ENCODE peak calls at places on chromosomes 3 and 15, in six cellular contexts. A, D, R, L, Z and U are unnamed samples.

GRCh38 chr15:60017538-60018199 is 13.6 kb downstream of the FOXB1 start:
- DNase-seq in R (no peak), D (no peak), Z (peak), A (peak), L (no peak), U (no peak)

GRCh38 chr3:32888739-32889138 is 62.7 kb upstream of the CCR4 start:
- DNase-seq in D (no peak), R (no peak), A (no peak), L (no peak), Z (no peak), U (no peak)

GRCh38 chr15:98289747-98290146 is 329.2 kb downstream of the ARRDC4 start:
- DNase-seq in L (no peak), D (peak), A (no peak), R (no peak), Z (no peak), U (peak)

GRCh38 chr15:39629376-39629775 is 48.5 kb downstream of the THBS1 start:
- DNase-seq in A (no peak), Z (no peak), L (peak), D (no peak), R (no peak), U (no peak)

GRCh38 chr15:90829942-90830440 is 38.4 kb upstream of the FURIN start:
- DNase-seq in Z (peak), L (no peak), D (no peak), R (no peak), A (no peak), U (no peak)

GRCh38 chr3:197750863-197751737 is 1.4 kb downstream of the FYTTD1 start:
- DNase-seq in D (peak), L (no peak), A (peak), R (no peak), Z (peak), U (no peak)

GRCh38 chr3:58176827-58177489 is 33.8 kb downstream of the DNASE1L3 start:
- DNase-seq in R (no peak), D (peak), L (no peak), Z (no peak), A (no peak), U (no peak)

GRCh38 chr3:54243960-54244359 is 121.6 kb downstream of the CACNA2D3 start:
- DNase-seq in L (no peak), Z (no peak), D (no peak), A (no peak), R (no peak), U (no peak)

GRCh38 chr3:10707089-10707983 is 108.7 kb upstream of the SLC6A11 start:
- DNase-seq in R (peak), D (peak), L (no peak), Z (no peak), A (no peak), U (no peak)

GRCh38 chr3:155870945-155871745 is 695 bp downstream of the GMPS start:
- DNase-seq in Z (no peak), L (peak), D (peak), A (peak), R (peak), U (no peak)

GRCh38 chr3:61936344-61936937 is 375.1 kb downstream of the PTPRG start:
- DNase-seq in R (no peak), L (no peak), D (peak), A (peak), Z (no peak), U (no peak)

GRCh38 chr3:186451371-186451770 is 89.3 kb upstream of the DGKG start:
- DNase-seq in D (no peak), R (no peak), Z (no peak), L (no peak), A (peak), U (no peak)

GRCh38 chr3:5690904-5691532 is 503.5 kb downstream of the EDEM1 start:
- DNase-seq in D (no peak), Z (no peak), L (no peak), R (no peak), A (no peak), U (no peak)

GRCh38 chr3:126340943-126341754 is 16.1 kb downstream of the KLF15 start:
- DNase-seq in A (no peak), L (peak), R (no peak), Z (no peak), D (peak), U (no peak)

GRCh38 chr3:122947086-122947611 is 80.4 kb downstream of the SEMA5B start:
- DNase-seq in Z (no peak), A (no peak), R (no peak), D (peak), L (no peak), U (no peak)

GRCh38 chr3:71545330-71545729 is 38.2 kb downstream of the FOXP1 start:
- DNase-seq in D (no peak), L (no peak), Z (no peak), A (no peak), R (no peak), U (peak)

GRCh38 chr3:186354100-186354499 is 7.9 kb downstream of the DGKG start:
- DNase-seq in A (no peak), L (no peak), D (no peak), R (no peak), Z (no peak), U (no peak)

GRCh38 chr15:36608166-36608565 is 28.7 kb downstream of the CDIN1 start:
- DNase-seq in L (no peak), A (no peak), R (no peak), Z (no peak), D (no peak), U (no peak)

GRCh38 chr3:11803977-11804903 is 42.4 kb downstream of the TAMM41 start:
- DNase-seq in R (peak), A (peak), Z (peak), D (peak), L (no peak), U (peak)

GRCh38 chr3:134361162-134361831 is 12.9 kb downstream of the AMOTL2 start:
- DNase-seq in A (no peak), D (peak), L (no peak), Z (no peak), R (no peak), U (no peak)

GRCh38 chr15:63198752-63199250 is 9.4 kb downstream of the RAB8B start:
- DNase-seq in D (no peak), L (no peak), A (no peak), Z (no peak), R (no peak), U (no peak)

GRCh38 chr3:42652611-42653302 is 740 bp upstream of the ZBTB47 start:
- DNase-seq in Z (peak), A (peak), R (no peak), L (no peak), D (peak), U (peak)

GRCh38 chr15:99925661-99926461 is 192.6 kb upstream of the LYSMD4 start:
- DNase-seq in R (no peak), A (no peak), Z (peak), D (no peak), L (peak), U (peak)

GRCh38 chr3:113287818-113288648 is 76.7 kb downstream of the BOC start:
- DNase-seq in Z (peak), D (no peak), L (no peak), R (peak), A (peak), U (no peak)

GRCh38 chr15:70513818-70514217 is 249.5 kb downstream of the UACA start:
- DNase-seq in L (no peak), D (no peak), R (no peak), Z (no peak), A (no peak), U (no peak)

GRCh38 chr3:14266361-14266760 is 87.7 kb downstream of the LSM3 start:
- DNase-seq in L (no peak), A (peak), D (peak), Z (no peak), R (no peak), U (no peak)

GRCh38 chr3:149369991-149370866 is 7.2 kb downstream of the TM4SF1 start:
- DNase-seq in D (no peak), Z (no peak), A (no peak), L (no peak), R (no peak), U (no peak)

GRCh38 chr3:149368850-149369497 is 8.5 kb downstream of the TM4SF1 start:
- DNase-seq in Z (no peak), L (no peak), R (no peak), D (no peak), A (no peak), U (peak)

GRCh38 chr3:149371723-149372114 is 5.7 kb downstream of the TM4SF1 start:
- DNase-seq in L (no peak), D (no peak), R (no peak), A (no peak), Z (no peak), U (no peak)

GRCh38 chr3:149373235-149374125 is 4.0 kb downstream of the TM4SF1 start:
- DNase-seq in L (no peak), A (peak), R (no peak), Z (peak), D (no peak), U (no peak)

DNA sequence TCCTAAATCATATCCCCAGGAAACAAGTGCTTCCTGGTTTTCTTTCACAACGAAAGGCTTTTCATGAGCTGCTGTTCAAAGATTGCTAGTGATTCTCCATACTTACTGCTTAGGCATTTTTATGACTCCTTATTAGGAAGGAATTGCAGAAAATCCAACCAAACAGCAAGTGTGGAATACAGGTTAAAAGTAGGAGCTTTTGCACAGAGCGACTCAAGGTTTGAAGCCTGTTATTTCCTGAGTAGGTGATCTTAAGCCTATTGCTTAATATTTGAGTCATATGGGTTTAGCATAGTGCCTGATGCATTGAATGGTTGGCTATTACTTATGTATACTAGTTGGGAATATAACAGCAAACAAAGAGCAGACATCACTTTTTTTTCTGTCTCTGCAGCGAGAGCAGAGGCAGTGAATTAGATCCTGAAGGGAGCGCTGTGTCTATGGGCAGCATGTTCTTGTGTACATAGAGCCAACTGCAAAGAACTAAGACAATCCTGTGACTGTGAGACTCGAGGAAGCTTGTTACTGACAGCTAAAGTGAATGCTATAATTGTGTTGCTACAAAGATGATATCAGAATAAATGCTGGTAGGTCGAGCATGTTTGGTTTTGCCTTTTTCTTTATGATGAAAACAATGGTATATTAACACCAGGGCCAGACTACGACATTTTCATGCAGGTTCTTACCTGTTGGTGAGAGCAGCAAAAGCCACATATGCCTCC is 6.3 kb downstream of the TM4SF1 start:
- DNase-seq in L (no peak), Z (no peak), A (peak), D (no peak), R (no peak), U (peak)
- TF ChIP-seq CTCF in L (no peak), Z (no peak), A (no peak), D (no peak), R (no peak), U (peak)

GRCh38 chr3:191412764-191413163 is 48.2 kb upstream of the PYDC2 start:
- DNase-seq in A (peak), R (no peak), Z (no peak), D (peak), L (no peak), U (no peak)

GRCh38 chr3:191414286-191414685 is 46.7 kb upstream of the PYDC2 start:
- DNase-seq in A (peak), L (no peak), D (no peak), Z (no peak), R (no peak), U (no peak)

GRCh38 chr3:191417457-191417729 is 43.6 kb upstream of the PYDC2 start:
- DNase-seq in R (no peak), A (no peak), L (no peak), D (no peak), Z (no peak), U (no peak)

GRCh38 chr3:191415566-191415965 is 45.4 kb upstream of the PYDC2 start:
- DNase-seq in D (no peak), Z (no peak), R (no peak), L (no peak), A (no peak), U (no peak)

GRCh38 chr3:191414732-191415131 is 46.2 kb upstream of the PYDC2 start:
- DNase-seq in Z (no peak), A (no peak), D (no peak), L (no peak), R (no peak), U (no peak)
- TF ChIP-seq CTCF in Z (no peak), A (no peak), D (no peak), L (no peak), R (no peak), U (no peak)

DNA sequence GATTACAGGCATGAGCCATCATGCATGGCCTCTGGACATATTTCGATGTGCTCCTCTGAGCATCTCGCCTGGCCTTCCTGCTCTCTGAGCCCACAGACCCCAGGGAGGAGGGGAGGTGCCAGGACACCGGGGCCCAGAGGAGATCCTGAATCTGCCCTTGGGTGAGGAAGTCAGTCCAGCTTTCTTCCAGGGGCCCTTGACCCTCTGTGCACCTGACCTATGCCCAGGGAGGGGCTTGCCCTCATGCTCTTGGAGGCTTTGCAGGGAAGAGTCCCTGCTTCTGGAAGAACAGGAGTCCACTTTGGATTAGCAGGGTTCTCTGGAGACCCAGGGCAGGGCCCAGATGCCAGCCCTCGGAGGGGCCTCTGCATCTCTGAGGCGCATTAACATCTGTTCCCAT is 1.4 kb downstream of the ACSBG1 start:
- DNase-seq in A (no peak), Z (no peak), R (no peak), D (no peak), L (no peak), U (no peak)
- TF ChIP-seq CTCF in A (no peak), Z (no peak), R (no peak), D (no peak), L (no peak), U (no peak)

DNA sequence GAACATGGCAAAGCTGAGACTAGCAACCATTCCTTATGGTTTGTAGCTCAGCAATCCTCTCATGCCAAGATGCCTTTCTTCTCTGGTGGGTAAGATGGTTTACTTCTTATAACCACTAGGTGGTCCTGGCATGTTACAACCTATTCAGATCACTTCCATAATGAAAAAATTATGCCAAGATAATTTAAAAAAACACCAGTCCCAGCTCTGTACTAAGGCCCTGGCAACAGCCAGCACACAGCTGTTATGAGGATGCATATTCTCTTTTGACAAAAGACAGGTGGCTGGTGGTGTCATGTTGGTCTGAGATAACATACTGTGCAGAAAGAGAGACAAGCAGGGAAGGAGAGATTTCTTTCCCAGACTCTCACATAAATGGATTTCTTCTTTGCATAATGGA is 65.7 kb upstream of the FRMD4B start:
- DNase-seq in D (peak), A (no peak), Z (no peak), R (no peak), L (no peak), U (no peak)
- TF ChIP-seq CTCF in D (no peak), A (peak), Z (no peak), R (peak), L (no peak), U (no peak)

DNA sequence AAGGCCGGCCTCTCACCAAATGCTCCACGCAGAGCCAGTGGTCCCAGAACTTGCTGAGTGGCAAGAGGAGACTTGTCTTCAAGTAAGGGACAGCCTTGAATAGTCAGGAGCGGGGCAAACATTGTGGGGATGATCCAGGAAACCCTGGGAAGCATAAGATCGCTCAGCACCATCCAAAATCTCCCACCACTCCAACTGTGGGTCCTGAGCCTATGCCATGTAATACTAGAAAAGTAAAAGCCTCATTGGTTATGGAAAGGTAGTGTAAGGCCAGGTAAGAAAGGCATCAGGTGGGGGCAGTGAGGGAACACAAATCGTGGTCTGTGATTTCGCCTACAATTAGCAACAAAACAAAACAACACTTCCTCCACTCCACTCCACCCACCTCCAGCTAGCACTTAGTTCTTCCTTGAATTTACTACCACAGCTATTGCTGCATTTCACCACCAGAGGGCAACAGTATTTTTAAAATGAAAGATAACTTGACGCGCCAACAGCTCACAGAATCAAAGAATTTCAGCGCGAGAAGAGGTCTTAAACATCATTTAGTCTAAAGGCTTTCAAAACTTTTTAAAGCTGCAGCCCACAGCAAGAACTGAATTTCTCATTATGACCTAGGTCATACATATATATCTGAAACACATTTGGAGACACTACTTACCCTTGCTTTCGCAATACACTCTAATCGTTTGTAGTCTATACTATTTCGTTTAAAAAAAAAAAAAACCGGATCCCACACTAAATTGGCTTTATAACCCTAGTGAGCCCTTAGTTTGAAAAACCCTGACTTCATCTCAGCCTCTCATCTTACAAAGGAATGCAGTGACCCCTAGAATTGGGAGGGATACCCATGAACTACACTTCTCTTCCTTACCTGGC is 4.5 kb downstream of the RARRES1 start:
- DNase-seq in A (peak), L (no peak), Z (peak), D (peak), R (peak), U (peak)
- TF ChIP-seq CTCF in A (peak), L (peak), Z (peak), D (peak), R (peak), U (peak)

DNA sequence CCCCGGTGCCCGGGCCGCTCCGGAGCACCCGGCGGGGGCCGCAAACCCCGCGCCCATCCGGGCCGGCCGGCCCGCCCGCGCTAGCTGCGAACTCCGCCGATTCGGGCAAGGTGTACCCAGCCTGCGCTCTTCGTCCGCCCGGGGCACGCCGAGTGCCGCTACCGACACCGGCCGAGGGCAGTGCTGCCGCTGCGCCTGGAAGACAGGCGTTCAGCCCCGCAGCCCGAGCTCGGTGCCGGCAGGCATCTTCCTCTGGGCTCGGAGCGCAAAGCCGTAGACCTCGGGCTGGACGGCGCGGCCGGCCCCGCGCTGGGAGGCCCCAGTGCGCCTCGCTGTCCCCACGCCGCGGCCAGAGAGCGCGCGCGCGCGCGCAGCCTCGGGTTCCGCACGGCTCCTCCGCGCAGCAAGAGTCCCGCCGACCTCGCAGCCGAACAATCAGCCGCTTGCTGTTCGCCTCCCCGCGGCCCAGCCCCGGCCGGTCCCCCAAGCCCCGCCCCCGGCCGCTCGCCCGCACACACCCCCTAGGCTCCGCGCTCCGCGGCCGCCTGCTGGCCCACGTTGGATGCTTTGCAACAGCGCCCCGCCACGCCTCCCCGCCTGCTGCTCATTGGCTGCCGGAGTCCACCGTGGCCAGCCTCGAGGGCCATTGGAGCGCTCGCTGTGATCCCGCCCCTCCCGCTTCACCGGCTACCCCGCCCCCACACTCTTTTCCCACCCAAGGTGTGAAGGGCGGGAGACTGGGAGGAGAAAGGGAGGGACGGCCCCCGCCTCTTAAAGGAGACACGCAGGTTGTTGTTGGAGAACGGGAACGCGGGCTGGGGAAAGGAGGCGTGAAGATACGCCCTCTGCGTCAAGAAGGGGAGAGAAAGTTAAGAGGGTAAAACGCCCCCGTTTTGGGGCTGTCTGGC is at the start of gene LRIG1:
- DNase-seq in Z (peak), R (peak), D (peak), A (peak), L (peak), U (peak)
- TF ChIP-seq CTCF in Z (no peak), R (peak), D (no peak), A (no peak), L (peak), U (peak)